ENCODE peak calls at places on chromosomes 6 and 20, in nine cellular contexts. F is HepG2; U is natural killer cell; J is heart left ventricle; P is central memory CD8-positive, alpha-beta T cell; T is T-helper 17 cell; W is activated CD8-positive, alpha-beta T cell treated with anti-CD3 and anti-CD28 coated beads for 36 hours; K is body of pancreas; C is A549. Y is an unnamed sample.
A peak's percentile ranks its signal among the peaks of the same experiment; 100 is the strongest.

GRCh38 chr6:118867181-118867580 is 26.8 kb upstream of the ASF1A start:
- ATAC-seq in U (no peak), C (no peak), P (no peak), T (no peak), K (no peak), F (no peak), W (no peak), J (no peak), Y (no peak)

GRCh38 chr6:44029489-44030185 is 97.6 kb downstream of the MRPL14 start:
- ATAC-seq in F (no peak), K (no peak), U (no peak), T (no peak), C (no peak), P (no peak), J (peak; percentile 12), W (no peak), Y (no peak)

GRCh38 chr6:3444276-3445088 is 12.4 kb downstream of the SLC22A23 start:
- ATAC-seq in K (no peak), U (no peak), T (no peak), P (no peak), F (peak; percentile 73), C (no peak), W (no peak), J (no peak), Y (no peak)

GRCh38 chr6:26328265-26328844 is 36.6 kb upstream of the BTN3A2 start:
- ATAC-seq in F (no peak), T (peak; percentile 62), K (no peak), C (peak; percentile 31), J (no peak), P (peak; percentile 47), U (no peak), W (no peak), Y (no peak)

GRCh38 chr6:28489366-28490190 is 26.0 kb downstream of the GPX6 start:
- ATAC-seq in U (no peak), F (peak; percentile 85), C (peak; percentile 98), K (no peak), P (no peak), J (peak; percentile 93), W (peak; percentile 80), T (peak; percentile 73), Y (no peak)

GRCh38 chr6:118177720-118178119 is 270.7 kb downstream of the SLC35F1 start:
- ATAC-seq in W (no peak), J (no peak), K (no peak), U (no peak), F (no peak), C (no peak), T (no peak), P (no peak), Y (no peak)

GRCh38 chr6:165849539-165850430 is 186.7 kb upstream of the PDE10A start:
- ATAC-seq in K (no peak), P (no peak), U (no peak), F (peak; percentile 60), T (no peak), J (peak; percentile 76), W (peak; percentile 37), C (no peak), Y (no peak)

GRCh38 chr6:32112436-32112980 is 3.4 kb upstream of the TNXB start:
- ATAC-seq in J (peak; percentile 28), C (no peak), U (no peak), T (no peak), F (no peak), P (no peak), K (no peak), W (no peak), Y (no peak)

GRCh38 chr20:43642548-43642947 is 24.4 kb upstream of the MYBL2 start:
- ATAC-seq in U (no peak), C (no peak), J (no peak), K (no peak), F (no peak), W (no peak), T (no peak), P (no peak), Y (no peak)

GRCh38 chr6:148166339-148166949 is 176.2 kb upstream of the SASH1 start:
- ATAC-seq in T (no peak), W (no peak), F (peak; percentile 67), K (no peak), P (no peak), C (peak; percentile 68), U (no peak), J (peak; percentile 46), Y (no peak)

GRCh38 chr6:13664703-13665352 is 46.8 kb downstream of the RANBP9 start:
- ATAC-seq in K (no peak), U (no peak), J (no peak), T (no peak), C (no peak), P (no peak), W (no peak), F (peak; percentile 66), Y (no peak)

GRCh38 chr20:53146201-53146891 is 174.2 kb downstream of the TSHZ2 start:
- ATAC-seq in P (no peak), C (no peak), W (peak; percentile 84), J (no peak), T (peak; percentile 52), U (no peak), K (no peak), F (no peak), Y (peak; percentile 67)

GRCh38 chr6:147204843-147205311 is 660 bp downstream of the STXBP5 start:
- ATAC-seq in J (no peak), P (no peak), T (no peak), W (no peak), U (no peak), K (no peak), F (no peak), C (no peak), Y (no peak)

GRCh38 chr6:164925681-164926530 is 383.5 kb downstream of the C6orf118 start:
- ATAC-seq in U (peak; percentile 33), C (no peak), F (no peak), W (no peak), J (peak; percentile 8), P (no peak), T (no peak), K (no peak), Y (no peak)

GRCh38 chr20:62162765-62163484 is 19.4 kb downstream of the SS18L1 start:
- ATAC-seq in U (no peak), K (no peak), P (no peak), W (no peak), T (no peak), C (no peak), F (no peak), J (no peak), Y (peak; percentile 6)

GRCh38 chr20:20261159-20261558 is 106.7 kb upstream of the INSM1 start:
- ATAC-seq in C (no peak), P (no peak), K (no peak), F (no peak), U (no peak), J (no peak), W (no peak), T (no peak), Y (no peak)

GRCh38 chr20:11807070-11807741 is 110.5 kb upstream of the BTBD3 start:
- ATAC-seq in J (peak; percentile 90), W (no peak), T (no peak), F (no peak), P (no peak), C (peak; percentile 94), U (no peak), K (no peak), Y (no peak)

GRCh38 chr20:25239387-25240370 is 8.2 kb upstream of the PYGB start:
- ATAC-seq in F (no peak), P (no peak), K (no peak), W (no peak), J (no peak), U (no peak), C (no peak), T (no peak), Y (peak; percentile 77)

Y was measured in stimulated activated memory B cell treated with anti-CD40 and anti-IgM and Interleukin-4, amounts not matched to agents 10 μg/mL and 1 μg/mL and 100 μg/mL, for 72 hours.